ENCODE peak calls at places on chromosomes 16 and 17, in ten cellular contexts. P is esophagus squamous epithelium, F is fibroblast of mammary gland, D is A549, Z is prostate gland, Y is epithelial cell of esophagus, J is pancreas, N is kidney epithelial cell, H is coronary artery, Q is uterus. R is an unnamed sample.

GRCh38 chr17:55830699-55831098 is 79.8 kb downstream of the PCTP start:
- DNase-seq in P (no peak), F (no peak), D (no peak), Z (no peak), Y (no peak), J (no peak), N (no peak), H (no peak), Q (no peak), R (no peak)

GRCh38 chr16:87170310-87170709 is 146.9 kb downstream of the C16orf95 start:
- DNase-seq in P (no peak), F (no peak), D (no peak), Z (no peak), Y (no peak), J (no peak), N (no peak), H (no peak), Q (no peak), R (no peak)

GRCh38 chr16:46763147-46763546 is 15.0 kb upstream of the MYLK3 start:
- DNase-seq in P (no peak), F (no peak), D (no peak), Z (no peak), Y (peak; percentile 56), J (no peak), N (no peak), H (no peak), Q (no peak), R (no peak)

GRCh38 chr16:76287466-76287865 is 10.3 kb downstream of the CNTNAP4 start:
- DNase-seq in P (no peak), F (no peak), D (no peak), Z (no peak), Y (no peak), J (no peak), N (no peak), H (no peak), Q (no peak), R (no peak)

GRCh38 chr17:28398280-28398981 is 7.6 kb downstream of the SLC46A1 start:
- DNase-seq in P (no peak), F (peak; percentile 36), D (no peak), Z (no peak), Y (no peak), J (no peak), N (no peak), H (no peak), Q (no peak), R (no peak)

GRCh38 chr16:25093208-25094061 is 18.1 kb upstream of the LCMT1 start:
- DNase-seq in P (no peak), F (no peak), D (no peak), Z (no peak), Y (no peak), J (no peak), N (no peak), H (no peak), Q (no peak), R (no peak)

GRCh38 chr17:70168044-70168978 is 1.0 kb upstream of the KCNJ2 start:
- DNase-seq in P (no peak), F (peak; percentile 67), D (peak; percentile 80), Z (peak; percentile 69), Y (peak; percentile 82), J (peak; percentile 74), N (peak; percentile 47), H (no peak), Q (peak; percentile 27), R (no peak)

GRCh38 chr16:85390511-85391174 is 222.5 kb upstream of the GSE1 start:
- DNase-seq in P (no peak), F (peak; percentile 89), D (peak; percentile 87), Z (peak; percentile 91), Y (peak; percentile 93), J (peak; percentile 17), N (peak; percentile 51), H (peak; percentile 86), Q (peak; percentile 88), R (no peak)

GRCh38 chr17:31842416-31843381 is 16.3 kb downstream of the COPRS start:
- DNase-seq in P (no peak), F (peak; percentile 77), D (peak; percentile 67), Z (peak; percentile 86), Y (peak; percentile 59), J (peak; percentile 88), N (no peak), H (peak; percentile 81), Q (peak; percentile 78), R (no peak)
- H3K4me3 ChIP-seq in P (peak overlapping the region; percentile 37), F (peak overlapping the region; percentile 15), D (no peak overlapping the region), Z (no peak overlapping the region), Y (peak overlapping the region; percentile 23), J (peak overlapping the region; percentile 28), N (no peak overlapping the region), H (peak overlapping the region; percentile 49), Q (no peak overlapping the region), R (no peak overlapping the region)

GRCh38 chr17:7971651-7972050 is 30.8 kb upstream of the GUCY2D start:
- DNase-seq in P (no peak), F (no peak), D (no peak), Z (no peak), Y (no peak), J (no peak), N (no peak), H (no peak), Q (no peak), R (no peak)

GRCh38 chr17:7977039-7977438 is 25.4 kb upstream of the GUCY2D start:
- DNase-seq in P (no peak), F (no peak), D (no peak), Z (no peak), Y (no peak), J (no peak), N (no peak), H (no peak), Q (no peak), R (no peak)

GRCh38 chr17:7977805-7978204 is 24.6 kb upstream of the GUCY2D start:
- DNase-seq in P (no peak), F (no peak), D (no peak), Z (no peak), Y (no peak), J (no peak), N (no peak), H (no peak), Q (no peak), R (no peak)

GRCh38 chr17:7972131-7972785 is 30.2 kb upstream of the GUCY2D start:
- DNase-seq in P (no peak), F (peak; percentile 9), D (no peak), Z (no peak), Y (no peak), J (no peak), N (no peak), H (no peak), Q (no peak), R (no peak)

DNA sequence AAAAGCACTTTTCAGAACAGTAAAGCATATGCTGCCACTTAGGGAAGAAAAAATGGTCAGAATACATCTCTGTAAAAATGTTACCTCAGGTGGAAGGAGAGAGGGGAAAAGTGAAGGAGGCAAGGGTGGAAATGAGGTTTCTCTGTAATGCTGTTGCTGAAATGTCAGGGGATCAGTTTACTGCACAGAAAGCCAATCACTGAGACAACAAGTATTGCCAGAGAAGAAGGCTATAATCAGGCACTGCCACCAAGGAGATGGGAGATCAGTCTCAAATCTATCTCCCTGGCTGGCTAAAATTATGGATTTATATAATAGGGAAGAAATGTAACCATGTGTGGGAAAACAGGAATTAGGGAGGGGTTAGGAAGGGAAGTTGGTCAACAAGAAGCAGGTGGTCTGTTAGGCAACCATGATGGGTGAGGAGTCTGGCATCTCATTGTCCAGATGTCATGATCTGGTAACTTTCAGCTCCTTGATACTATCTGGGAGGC is 27.7 kb upstream of the GUCY2D start:
- DNase-seq in P (no peak), F (no peak), D (no peak), Z (no peak), Y (no peak), J (no peak), N (no peak), H (no peak), Q (no peak), R (no peak)
- TF ChIP-seq CTCF in P (no peak), F (no peak), D (no peak), Z (no peak), Y (no peak), J (no peak), N (no peak), H (no peak), Q (no peak), R (no peak)

DNA sequence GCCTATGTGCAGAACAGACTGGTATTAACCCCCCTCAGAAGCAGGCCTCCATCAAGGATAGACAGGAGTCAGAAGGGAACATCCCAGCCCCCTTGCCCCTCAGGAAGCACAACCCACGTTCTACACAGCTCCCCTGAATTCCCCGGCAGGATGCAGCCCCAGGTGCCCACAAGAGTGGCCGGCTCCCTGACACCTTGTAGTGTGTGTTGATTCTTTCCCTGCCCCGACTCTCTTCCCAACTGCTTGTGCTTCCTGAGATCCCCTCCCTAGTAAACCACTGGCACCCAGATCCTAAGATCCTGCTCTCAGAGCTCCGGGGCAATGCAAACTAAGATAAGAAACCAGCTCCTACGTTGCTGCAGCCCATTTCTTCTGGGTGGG is 34.8 kb upstream of the LITAF start:
- DNase-seq in P (no peak), F (no peak), D (no peak), Z (no peak), Y (no peak), J (no peak), N (no peak), H (no peak), Q (no peak), R (no peak)
- H3K4me3 ChIP-seq in P (peak overlapping the region; percentile 53), F (no peak overlapping the region), D (no peak overlapping the region), Z (no peak overlapping the region), Y (no peak overlapping the region), J (no peak overlapping the region), N (no peak overlapping the region), H (peak overlapping the region; percentile 60), Q (no peak overlapping the region), R (peak overlapping the region; percentile 20)

GRCh38 chr17:33647976-33648375 is 354.9 kb upstream of the ASIC2 start:
- DNase-seq in P (no peak), F (peak; percentile 6), D (peak; percentile 44), Z (no peak), Y (peak; percentile 38), J (no peak), N (no peak), H (no peak), Q (no peak), R (no peak)

GRCh38 chr17:33640629-33641028 is 347.5 kb upstream of the ASIC2 start:
- DNase-seq in P (no peak), F (no peak), D (no peak), Z (no peak), Y (no peak), J (no peak), N (no peak), H (no peak), Q (no peak), R (no peak)

GRCh38 chr17:33637534-33637933 is 344.4 kb upstream of the ASIC2 start:
- DNase-seq in P (no peak), F (no peak), D (no peak), Z (no peak), Y (no peak), J (no peak), N (no peak), H (no peak), Q (no peak), R (no peak)

GRCh38 chr17:33639103-33639991 is 346.3 kb upstream of the ASIC2 start:
- DNase-seq in P (no peak), F (no peak), D (no peak), Z (no peak), Y (no peak), J (no peak), N (no peak), H (no peak), Q (no peak), R (no peak)

DNA sequence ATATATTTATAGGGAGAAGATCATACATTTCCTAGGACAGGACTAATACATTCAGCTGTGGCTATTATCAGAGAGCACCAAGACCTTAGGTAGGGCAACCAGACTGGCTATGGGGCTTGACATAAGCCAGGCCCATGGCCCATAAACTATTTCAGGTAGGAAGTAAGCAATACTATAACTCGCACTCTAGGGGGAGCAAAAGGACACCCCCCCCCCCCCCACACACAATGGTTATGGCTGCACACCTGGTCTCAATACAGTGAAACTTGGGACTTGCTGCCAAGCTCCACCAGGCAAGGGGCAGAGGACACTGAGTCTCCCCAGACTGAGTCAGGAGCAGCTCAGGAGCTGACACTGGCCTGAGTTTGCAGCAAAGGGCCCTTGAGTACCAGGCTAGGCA is 348.9 kb upstream of the ASIC2 start:
- DNase-seq in P (no peak), F (no peak), D (peak; percentile 11), Z (no peak), Y (no peak), J (no peak), N (no peak), H (no peak), Q (no peak), R (no peak)
- TF ChIP-seq CTCF in P (no peak), F (no peak), D (no peak), Z (no peak), Y (no peak), J (no peak), N (no peak), H (no peak), Q (no peak), R (peak; percentile 42)

R was measured in GM12864.